ENCODE peak calls at places on chromosomes 3 and 15, in six cellular contexts. One of them, this sample, is unnamed.

GRCh38 chr3:148861277-148861869 is 3.7 kb upstream of the CPA3 start:
- DNase-seq in fibroblast of mammary gland: peak
- DNase-seq in left ventricle myocardium inferior: no peak
- DNase-seq in vagina: no peak
- DNase-seq in tibial artery: no peak
- DNase-seq in lower leg skin: no peak
- DNase-seq in this sample: no peak

GRCh38 chr3:9598783-9599387 is 45.3 kb upstream of the LHFPL4 start:
- DNase-seq in fibroblast of mammary gland: no peak
- DNase-seq in left ventricle myocardium inferior: no peak
- DNase-seq in vagina: no peak
- DNase-seq in tibial artery: no peak
- DNase-seq in lower leg skin: no peak
- DNase-seq in this sample: no peak

GRCh38 chr15:32818758-32819405 is 101.1 kb downstream of the GREM1 start:
- DNase-seq in fibroblast of mammary gland: peak
- DNase-seq in left ventricle myocardium inferior: no peak
- DNase-seq in vagina: no peak
- DNase-seq in tibial artery: no peak
- DNase-seq in lower leg skin: no peak
- DNase-seq in this sample: no peak

GRCh38 chr3:185646382-185647133 is 60.5 kb downstream of the SENP2 start:
- DNase-seq in fibroblast of mammary gland: no peak
- DNase-seq in left ventricle myocardium inferior: no peak
- DNase-seq in vagina: no peak
- DNase-seq in tibial artery: no peak
- DNase-seq in lower leg skin: no peak
- DNase-seq in this sample: no peak

GRCh38 chr3:72111265-72111972 is 326.5 kb upstream of the PROK2 start:
- DNase-seq in fibroblast of mammary gland: no peak
- DNase-seq in left ventricle myocardium inferior: no peak
- DNase-seq in vagina: no peak
- DNase-seq in tibial artery: no peak
- DNase-seq in lower leg skin: no peak
- DNase-seq in this sample: no peak

GRCh38 chr3:118801899-118802298 is 232.7 kb downstream of the IGSF11 start:
- DNase-seq in fibroblast of mammary gland: no peak
- DNase-seq in left ventricle myocardium inferior: peak
- DNase-seq in vagina: no peak
- DNase-seq in tibial artery: no peak
- DNase-seq in lower leg skin: no peak
- DNase-seq in this sample: no peak

GRCh38 chr15:98612490-98613110 is 35.7 kb upstream of the IGF1R start:
- DNase-seq in fibroblast of mammary gland: no peak
- DNase-seq in left ventricle myocardium inferior: no peak
- DNase-seq in vagina: no peak
- DNase-seq in tibial artery: no peak
- DNase-seq in lower leg skin: no peak
- DNase-seq in this sample: no peak

GRCh38 chr3:52197842-52198625 is at the start of gene ALAS1:
- DNase-seq in fibroblast of mammary gland: peak
- DNase-seq in left ventricle myocardium inferior: peak
- DNase-seq in vagina: no peak
- DNase-seq in tibial artery: peak
- DNase-seq in lower leg skin: peak
- DNase-seq in this sample: peak

GRCh38 chr15:65368646-65369045 is 9.2 kb downstream of the IGDCC3 start:
- DNase-seq in fibroblast of mammary gland: no peak
- DNase-seq in left ventricle myocardium inferior: no peak
- DNase-seq in vagina: no peak
- DNase-seq in tibial artery: no peak
- DNase-seq in lower leg skin: no peak
- DNase-seq in this sample: no peak

GRCh38 chr15:39593071-39594055 is 12.5 kb downstream of the THBS1 start:
- DNase-seq in fibroblast of mammary gland: peak
- DNase-seq in left ventricle myocardium inferior: no peak
- DNase-seq in vagina: no peak
- DNase-seq in tibial artery: no peak
- DNase-seq in lower leg skin: no peak
- DNase-seq in this sample: no peak

GRCh38 chr15:73685561-73685960 is 1.4 kb downstream of the CD276 start:
- DNase-seq in fibroblast of mammary gland: peak
- DNase-seq in left ventricle myocardium inferior: no peak
- DNase-seq in vagina: no peak
- DNase-seq in tibial artery: peak
- DNase-seq in lower leg skin: no peak
- DNase-seq in this sample: no peak

GRCh38 chr15:74062671-74063070 is 19.7 kb downstream of the GOLGA6A start:
- DNase-seq in fibroblast of mammary gland: no peak
- DNase-seq in left ventricle myocardium inferior: no peak
- DNase-seq in vagina: no peak
- DNase-seq in tibial artery: no peak
- DNase-seq in lower leg skin: no peak
- DNase-seq in this sample: no peak

GRCh38 chr3:174016186-174016585 is 618.6 kb downstream of the NLGN1 start:
- DNase-seq in fibroblast of mammary gland: peak
- DNase-seq in left ventricle myocardium inferior: no peak
- DNase-seq in vagina: no peak
- DNase-seq in tibial artery: no peak
- DNase-seq in lower leg skin: no peak
- DNase-seq in this sample: no peak

GRCh38 chr15:67105065-67105951 is 39.9 kb downstream of the SMAD3 start:
- DNase-seq in fibroblast of mammary gland: peak
- DNase-seq in left ventricle myocardium inferior: no peak
- DNase-seq in vagina: no peak
- DNase-seq in tibial artery: peak
- DNase-seq in lower leg skin: no peak
- DNase-seq in this sample: no peak

GRCh38 chr15:69034352-69034751 is 19.9 kb downstream of the NOX5 start:
- DNase-seq in fibroblast of mammary gland: peak
- DNase-seq in left ventricle myocardium inferior: no peak
- DNase-seq in vagina: peak
- DNase-seq in tibial artery: no peak
- DNase-seq in lower leg skin: no peak
- DNase-seq in this sample: no peak

GRCh38 chr3:67361323-67361722 is 293.1 kb downstream of the SUCLG2 start:
- DNase-seq in fibroblast of mammary gland: no peak
- DNase-seq in left ventricle myocardium inferior: no peak
- DNase-seq in vagina: no peak
- DNase-seq in tibial artery: no peak
- DNase-seq in lower leg skin: no peak
- DNase-seq in this sample: no peak

GRCh38 chr3:67362686-67363085 is 291.7 kb downstream of the SUCLG2 start:
- DNase-seq in fibroblast of mammary gland: no peak
- DNase-seq in left ventricle myocardium inferior: no peak
- DNase-seq in vagina: no peak
- DNase-seq in tibial artery: no peak
- DNase-seq in lower leg skin: no peak
- DNase-seq in this sample: no peak

GRCh38 chr3:67361770-67362169 is 292.6 kb downstream of the SUCLG2 start:
- DNase-seq in fibroblast of mammary gland: no peak
- DNase-seq in left ventricle myocardium inferior: no peak
- DNase-seq in vagina: no peak
- DNase-seq in tibial artery: no peak
- DNase-seq in lower leg skin: no peak
- DNase-seq in this sample: no peak

DNA sequence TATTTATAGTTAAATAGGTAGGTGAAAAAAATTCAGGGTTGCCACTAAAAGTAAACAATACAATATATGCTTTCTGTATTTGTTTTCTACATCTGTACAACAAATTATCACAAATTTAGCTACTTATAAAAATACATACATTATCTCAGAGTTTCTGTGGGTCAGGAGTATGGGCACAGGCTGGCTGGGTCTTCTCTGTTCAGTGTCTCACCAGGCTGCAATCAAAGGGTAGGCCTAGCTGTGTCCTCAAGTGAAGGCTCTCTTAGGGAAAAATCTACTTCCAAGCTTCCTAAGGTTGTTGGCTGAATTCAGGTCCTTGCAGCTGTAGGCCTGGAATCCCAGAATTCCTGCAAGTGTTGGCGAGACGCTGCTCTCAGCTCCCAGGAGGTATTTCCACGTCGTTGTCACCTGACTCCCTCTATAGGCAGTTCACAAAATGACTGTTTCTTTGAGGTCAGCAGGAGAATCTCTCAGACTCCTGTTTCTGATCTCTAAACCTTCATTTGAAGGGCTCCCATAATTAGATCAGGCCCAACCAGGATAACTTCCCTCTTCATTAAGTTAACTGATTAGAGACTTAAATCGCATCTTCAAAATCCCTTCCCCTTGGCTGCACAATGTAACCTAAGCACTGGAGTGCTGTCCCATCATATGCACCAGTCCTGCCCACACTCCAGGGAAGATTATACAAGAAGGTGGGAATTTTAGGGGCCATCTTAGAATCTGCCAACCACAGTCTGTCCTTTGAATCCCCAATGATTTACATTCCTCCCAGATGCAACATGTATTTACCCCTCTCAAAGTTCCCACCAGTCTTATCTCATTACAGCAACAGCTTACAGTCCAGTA is 296.6 kb downstream of the SUCLG2 start:
- DNase-seq in fibroblast of mammary gland: peak
- DNase-seq in left ventricle myocardium inferior: no peak
- DNase-seq in vagina: no peak
- DNase-seq in tibial artery: no peak
- DNase-seq in lower leg skin: no peak
- DNase-seq in this sample: peak
- TF ChIP-seq CTCF in fibroblast of mammary gland: peak
- TF ChIP-seq CTCF in left ventricle myocardium inferior: peak
- TF ChIP-seq CTCF in vagina: no peak
- TF ChIP-seq CTCF in tibial artery: no peak
- TF ChIP-seq CTCF in lower leg skin: no peak
- TF ChIP-seq CTCF in this sample: peak

GRCh38 chr3:113660901-113661300 is 35.5 kb downstream of the USF3 start:
- DNase-seq in fibroblast of mammary gland: peak
- DNase-seq in left ventricle myocardium inferior: no peak
- DNase-seq in vagina: no peak
- DNase-seq in tibial artery: no peak
- DNase-seq in lower leg skin: no peak
- DNase-seq in this sample: no peak

GRCh38 chr3:113664523-113665094 is 31.8 kb downstream of the USF3 start:
- DNase-seq in fibroblast of mammary gland: no peak
- DNase-seq in left ventricle myocardium inferior: no peak
- DNase-seq in vagina: no peak
- DNase-seq in tibial artery: no peak
- DNase-seq in lower leg skin: no peak
- DNase-seq in this sample: no peak

GRCh38 chr3:113662824-113663223 is 33.6 kb downstream of the USF3 start:
- DNase-seq in fibroblast of mammary gland: no peak
- DNase-seq in left ventricle myocardium inferior: no peak
- DNase-seq in vagina: no peak
- DNase-seq in tibial artery: no peak
- DNase-seq in lower leg skin: no peak
- DNase-seq in this sample: no peak

GRCh38 chr3:113663761-113664160 is 32.7 kb downstream of the USF3 start:
- DNase-seq in fibroblast of mammary gland: no peak
- DNase-seq in left ventricle myocardium inferior: no peak
- DNase-seq in vagina: no peak
- DNase-seq in tibial artery: no peak
- DNase-seq in lower leg skin: no peak
- DNase-seq in this sample: no peak

DNA sequence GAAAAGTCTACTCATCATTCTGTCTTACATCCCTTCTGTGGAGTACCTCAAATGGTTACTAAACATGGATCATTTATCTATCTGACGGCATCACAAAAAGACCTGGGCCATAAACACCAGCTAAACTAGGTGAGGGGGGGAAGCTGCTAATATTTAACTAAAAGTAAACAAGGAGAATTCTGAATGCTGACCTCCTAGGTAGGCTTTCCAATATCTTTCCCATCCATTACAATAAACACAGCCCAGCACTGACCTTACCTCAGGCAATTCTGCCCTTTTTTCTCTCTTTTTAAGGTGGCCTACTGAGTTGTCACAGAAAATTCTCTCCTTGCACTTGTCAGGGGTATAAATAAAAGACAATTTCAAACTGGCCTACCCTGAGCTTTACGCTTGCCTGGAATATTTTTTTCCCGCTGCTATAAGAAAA is 33.1 kb downstream of the USF3 start:
- DNase-seq in fibroblast of mammary gland: no peak
- DNase-seq in left ventricle myocardium inferior: no peak
- DNase-seq in vagina: no peak
- DNase-seq in tibial artery: no peak
- DNase-seq in lower leg skin: no peak
- DNase-seq in this sample: no peak
- TF ChIP-seq CTCF in fibroblast of mammary gland: no peak
- TF ChIP-seq CTCF in left ventricle myocardium inferior: no peak
- TF ChIP-seq CTCF in vagina: no peak
- TF ChIP-seq CTCF in tibial artery: no peak
- TF ChIP-seq CTCF in lower leg skin: no peak
- TF ChIP-seq CTCF in this sample: no peak

GRCh38 chr3:33145221-33145900 is 31.5 kb downstream of the CRTAP start:
- DNase-seq in fibroblast of mammary gland: no peak
- DNase-seq in left ventricle myocardium inferior: no peak
- DNase-seq in vagina: no peak
- DNase-seq in tibial artery: no peak
- DNase-seq in lower leg skin: no peak
- DNase-seq in this sample: no peak

GRCh38 chr3:33141006-33141405 is 27.2 kb downstream of the CRTAP start:
- DNase-seq in fibroblast of mammary gland: no peak
- DNase-seq in left ventricle myocardium inferior: no peak
- DNase-seq in vagina: no peak
- DNase-seq in tibial artery: no peak
- DNase-seq in lower leg skin: no peak
- DNase-seq in this sample: no peak

GRCh38 chr3:33146791-33147445 is 33.1 kb downstream of the CRTAP start:
- DNase-seq in fibroblast of mammary gland: peak
- DNase-seq in left ventricle myocardium inferior: no peak
- DNase-seq in vagina: peak
- DNase-seq in tibial artery: no peak
- DNase-seq in lower leg skin: no peak
- DNase-seq in this sample: no peak

GRCh38 chr3:33145901-33146580 is 32.2 kb downstream of the CRTAP start:
- DNase-seq in fibroblast of mammary gland: no peak
- DNase-seq in left ventricle myocardium inferior: no peak
- DNase-seq in vagina: peak
- DNase-seq in tibial artery: no peak
- DNase-seq in lower leg skin: no peak
- DNase-seq in this sample: no peak

DNA sequence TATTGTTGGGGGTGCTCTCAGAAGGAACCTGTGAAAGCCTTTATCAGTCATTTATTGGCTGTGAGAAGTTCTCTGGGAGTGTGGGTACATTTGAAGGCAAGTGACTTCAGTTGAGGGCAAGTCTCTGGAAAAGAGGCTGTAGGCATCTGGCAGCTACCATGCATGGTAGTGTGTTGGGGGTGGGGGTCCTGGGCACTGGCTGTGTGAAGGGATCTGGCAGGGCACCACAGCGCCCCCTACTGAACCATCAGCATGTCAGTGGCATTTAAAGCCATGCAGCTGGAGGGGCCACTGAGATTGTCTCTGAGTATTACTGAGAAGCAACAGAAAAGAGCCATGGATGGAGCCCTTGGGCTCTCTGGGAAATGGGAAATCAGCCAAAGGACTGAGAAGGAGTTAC is 30.6 kb downstream of the CRTAP start:
- DNase-seq in fibroblast of mammary gland: no peak
- DNase-seq in left ventricle myocardium inferior: no peak
- DNase-seq in vagina: no peak
- DNase-seq in tibial artery: no peak
- DNase-seq in lower leg skin: no peak
- DNase-seq in this sample: peak
- TF ChIP-seq CTCF in fibroblast of mammary gland: peak
- TF ChIP-seq CTCF in left ventricle myocardium inferior: peak
- TF ChIP-seq CTCF in vagina: no peak
- TF ChIP-seq CTCF in tibial artery: peak
- TF ChIP-seq CTCF in lower leg skin: no peak
- TF ChIP-seq CTCF in this sample: peak

GRCh38 chr3:153165211-153165815 is 3.3 kb downstream of the RAP2B start:
- DNase-seq in fibroblast of mammary gland: peak
- DNase-seq in left ventricle myocardium inferior: no peak
- DNase-seq in vagina: no peak
- DNase-seq in tibial artery: no peak
- DNase-seq in lower leg skin: no peak
- DNase-seq in this sample: no peak
- TF ChIP-seq CTCF in fibroblast of mammary gland: peak
- TF ChIP-seq CTCF in left ventricle myocardium inferior: peak
- TF ChIP-seq CTCF in vagina: no peak
- TF ChIP-seq CTCF in tibial artery: no peak
- TF ChIP-seq CTCF in lower leg skin: no peak
- TF ChIP-seq CTCF in this sample: peak